ENCODE peak calls at places on chromosome 9, in seven cellular contexts. D is aorta; C is neuronal stem cell; W is CD4-positive, CD25-positive, alpha-beta regulatory T cell; T is small intestine; E is lower lobe of right lung; R is psoas muscle. O is an unnamed sample.

GRCh38 chr9:90933468-90933867 is 131.8 kb downstream of the SYK start:
- DNase-seq in D (no peak), C (no peak), W (no peak), T (no peak), E (no peak), R (no peak), O (no peak)

GRCh38 chr9:106613250-106613737 is 249.7 kb upstream of the ZNF462 start:
- DNase-seq in D (no peak), C (no peak), W (no peak), T (peak; percentile 71), E (peak; percentile 75), R (no peak), O (no peak)

GRCh38 chr9:31597977-31598376 is 786.5 kb upstream of the ACO1 start:
- DNase-seq in D (no peak), C (no peak), W (peak; percentile 45), T (peak; percentile 7), E (no peak), R (no peak), O (no peak)

GRCh38 chr9:121201045-121201737 is 478 bp downstream of the RAB14 start:
- DNase-seq in D (peak; percentile 67), C (peak; percentile 24), W (peak; percentile 50), T (peak; percentile 49), E (peak; percentile 68), R (peak; percentile 64), O (no peak)

GRCh38 chr9:116928884-116929283 is 241.8 kb downstream of the TRIM32 start:
- DNase-seq in D (no peak), C (no peak), W (no peak), T (no peak), E (no peak), R (no peak), O (no peak)

GRCh38 chr9:134405527-134405926 is 79.3 kb downstream of the RXRA start:
- DNase-seq in D (no peak), C (no peak), W (no peak), T (no peak), E (peak; percentile 78), R (no peak), O (no peak)

GRCh38 chr9:5500441-5501235 is 9.7 kb upstream of the PDCD1LG2 start:
- DNase-seq in D (no peak), C (no peak), W (no peak), T (peak; percentile 7), E (peak; percentile 48), R (no peak), O (no peak)

GRCh38 chr9:123003467-123003866 is 30.0 kb upstream of the GPR21 start:
- DNase-seq in D (no peak), C (no peak), W (no peak), T (no peak), E (no peak), R (no peak), O (no peak)

GRCh38 chr9:77427256-77427927 is 220.7 kb downstream of the GNA14 start:
- DNase-seq in D (no peak), C (no peak), W (no peak), T (peak; percentile 20), E (no peak), R (no peak), O (no peak)

GRCh38 chr9:14322211-14323082 is 8.5 kb upstream of the NFIB start:
- DNase-seq in D (peak; percentile 95), C (peak; percentile 88), W (peak; percentile 40), T (peak; percentile 93), E (peak; percentile 94), R (peak; percentile 96), O (peak; percentile 92)

GRCh38 chr9:14321517-14322125 is 7.7 kb upstream of the NFIB start:
- DNase-seq in D (no peak), C (no peak), W (no peak), T (no peak), E (no peak), R (no peak), O (no peak)

GRCh38 chr9:14323083-14323968 is 9.4 kb upstream of the NFIB start:
- DNase-seq in D (no peak), C (no peak), W (no peak), T (peak; percentile 66), E (no peak), R (no peak), O (no peak)

GRCh38 chr9:14326264-14326826 is 12.4 kb upstream of the NFIB start:
- DNase-seq in D (no peak), C (no peak), W (no peak), T (no peak), E (no peak), R (no peak), O (no peak)

GRCh38 chr9:14323969-14324366 is 10.0 kb upstream of the NFIB start:
- DNase-seq in D (no peak), C (no peak), W (no peak), T (no peak), E (no peak), R (no peak), O (no peak)
- H3K27ac ChIP-seq in D (no peak overlapping the region), C (no peak overlapping the region), W (no peak overlapping the region), T (no peak overlapping the region), E (peak overlapping the region; percentile 93), R (peak overlapping the region; percentile 99), O (no peak overlapping the region)

DNA sequence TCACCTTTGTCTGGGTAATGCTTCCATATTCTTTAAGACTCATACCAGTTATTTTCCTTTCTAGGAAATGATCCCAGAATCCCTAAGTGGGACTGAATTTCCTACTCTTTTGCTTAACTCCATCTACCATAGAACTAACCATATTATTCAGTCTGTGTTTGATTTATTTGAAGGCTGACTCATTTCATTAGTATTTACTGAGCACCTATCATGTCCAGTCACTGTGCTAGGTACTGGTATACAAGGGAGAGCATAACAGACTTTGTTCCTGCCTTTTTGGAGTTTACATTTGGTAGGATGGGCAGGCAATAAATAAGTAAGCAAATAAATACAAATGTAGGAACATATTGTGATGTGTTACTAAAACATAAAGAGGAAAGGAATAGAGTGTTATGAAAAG is 4.3 kb downstream of the NPR2 start:
- DNase-seq in D (no peak), C (no peak), W (no peak), T (no peak), E (no peak), R (no peak), O (no peak)
- H3K27ac ChIP-seq in D (no peak overlapping the region), C (no peak overlapping the region), W (no peak overlapping the region), T (no peak overlapping the region), E (no peak overlapping the region), R (peak overlapping the region; percentile 24), O (no peak overlapping the region)

DNA sequence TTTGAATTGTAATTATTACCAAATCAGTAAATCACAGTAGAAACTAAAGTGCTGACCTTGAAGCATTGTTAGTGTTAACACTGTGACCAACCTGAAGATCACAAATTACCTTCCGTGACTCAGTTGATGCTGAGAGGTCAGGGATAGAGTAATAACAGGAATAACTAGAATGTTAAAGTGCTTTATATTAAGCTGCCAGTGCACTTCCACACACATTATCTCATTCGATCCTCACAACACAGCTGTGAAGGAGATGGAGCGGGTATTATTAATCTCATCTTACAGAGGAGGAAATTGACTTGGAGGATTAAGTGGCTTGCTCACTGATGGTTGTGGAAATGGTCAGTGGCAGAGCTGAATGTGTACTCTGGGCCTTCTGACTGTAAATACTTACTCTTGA is 252.5 kb upstream of the DMRT1 start:
- DNase-seq in D (no peak), C (no peak), W (no peak), T (no peak), E (no peak), R (no peak), O (no peak)
- H3K27ac ChIP-seq in D (peak overlapping the region; percentile 1), C (no peak overlapping the region), W (no peak overlapping the region), T (no peak overlapping the region), E (no peak overlapping the region), R (no peak overlapping the region), O (no peak overlapping the region)

GRCh38 chr9:36165766-36166149 is 3.4 kb upstream of the CCIN start:
- DNase-seq in D (no peak), C (no peak), W (no peak), T (no peak), E (no peak), R (no peak), O (no peak)
- H3K27ac ChIP-seq in D (no peak overlapping the region), C (no peak overlapping the region), W (no peak overlapping the region), T (no peak overlapping the region), E (peak overlapping the region; percentile 51), R (peak overlapping the region; percentile 41), O (peak overlapping the region; percentile 77)

DNA sequence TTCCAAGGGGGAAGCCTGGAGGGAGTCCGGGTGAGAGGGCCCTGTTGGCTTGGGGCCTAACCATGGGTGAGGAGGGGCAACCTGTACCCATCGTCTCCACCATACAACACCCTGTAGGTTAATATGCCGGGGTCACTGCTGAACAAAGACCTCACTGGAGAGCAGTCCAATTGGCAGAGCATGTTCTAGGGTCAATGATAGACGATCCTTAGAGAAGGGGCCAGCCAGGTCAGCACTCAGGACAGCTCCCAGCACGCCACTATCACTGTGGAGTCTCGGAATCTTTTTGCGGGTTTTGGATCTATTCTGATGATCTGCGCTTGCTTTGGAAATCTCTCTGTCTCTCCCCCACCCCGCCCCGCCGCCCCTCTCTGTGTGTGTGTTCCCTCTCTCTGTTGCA is 218.4 kb upstream of the MVB12B start:
- DNase-seq in D (no peak), C (peak; percentile 42), W (no peak), T (no peak), E (no peak), R (no peak), O (no peak)
- H3K27ac ChIP-seq in D (no peak overlapping the region), C (no peak overlapping the region), W (no peak overlapping the region), T (no peak overlapping the region), E (no peak overlapping the region), R (no peak overlapping the region), O (no peak overlapping the region)

DNA sequence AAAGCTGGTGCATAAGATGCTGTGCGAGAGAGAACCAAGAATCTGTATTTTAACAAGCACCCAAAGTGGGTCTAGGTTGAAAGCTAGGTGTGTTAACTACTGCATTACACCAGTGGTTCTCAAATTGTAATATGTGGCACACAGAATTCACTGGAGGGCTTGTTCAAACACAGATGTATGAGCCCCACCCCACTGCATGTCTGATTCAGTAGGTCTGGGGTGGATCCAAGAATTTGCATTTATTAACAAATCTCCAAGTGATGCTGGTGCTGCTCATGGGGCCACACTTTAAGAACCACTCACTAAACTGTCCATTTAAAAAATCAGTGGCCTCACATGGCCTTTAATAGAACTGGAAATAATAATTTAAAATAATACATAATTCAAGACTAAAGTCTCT is 40.4 kb downstream of the LPAR1 start:
- DNase-seq in D (no peak), C (no peak), W (no peak), T (no peak), E (no peak), R (no peak), O (no peak)
- H3K27ac ChIP-seq in D (no peak overlapping the region), C (no peak overlapping the region), W (no peak overlapping the region), T (no peak overlapping the region), E (no peak overlapping the region), R (no peak overlapping the region), O (peak overlapping the region; percentile 82)

DNA sequence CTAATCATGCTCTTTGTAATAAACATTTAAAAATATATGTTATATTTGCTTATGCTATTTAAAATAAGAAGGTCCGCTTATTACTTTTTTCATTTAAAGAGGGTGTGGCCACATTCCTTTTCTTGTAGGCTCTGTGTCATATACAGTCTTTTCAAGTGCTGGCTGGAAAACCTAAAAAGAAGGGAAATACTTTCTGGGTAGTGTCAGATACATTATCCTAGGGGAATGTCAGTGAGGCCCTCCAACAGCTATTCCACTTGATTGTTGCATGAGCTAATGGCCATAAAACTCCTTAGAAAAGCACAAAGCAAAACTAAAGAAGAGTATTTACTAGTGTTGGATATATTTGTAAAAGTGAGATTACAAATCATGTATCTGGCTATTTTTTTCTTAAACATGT is 780 bp downstream of the ANXA1 start:
- DNase-seq in D (no peak), C (no peak), W (no peak), T (no peak), E (no peak), R (no peak), O (no peak)
- H3K27ac ChIP-seq in D (no peak overlapping the region), C (no peak overlapping the region), W (peak overlapping the region; percentile 76), T (peak overlapping the region; percentile 15), E (peak overlapping the region; percentile 89), R (peak overlapping the region; percentile 58), O (no peak overlapping the region)